ENCODE peak calls at places on chromosomes 11 and 22, in six cellular contexts. A is lung, M is tibial artery, H is HFF-Myc, I is colonic mucosa, P is heart right ventricle. E is an unnamed sample.

GRCh38 chr11:22163394-22163797 is 29.5 kb upstream of the ANO5 start:
- DNase-seq in A (peak; percentile 30), M (no peak), H (no peak), I (no peak), P (no peak), E (no peak)

GRCh38 chr22:18056161-18056666 is 21.6 kb upstream of the PEX26 start:
- DNase-seq in A (no peak), M (no peak), H (peak; percentile 52), I (no peak), P (no peak), E (peak; percentile 76)

GRCh38 chr11:96112192-96113099 is 188.5 kb upstream of the MTMR2 start:
- DNase-seq in A (no peak), M (no peak), H (no peak), I (no peak), P (no peak), E (peak; percentile 60)

GRCh38 chr11:118953265-118953664 is 2.8 kb upstream of the UPK2 start:
- DNase-seq in A (no peak), M (no peak), H (no peak), I (no peak), P (no peak), E (no peak)

GRCh38 chr22:22348127-22348814 is 103.7 kb downstream of the VPREB1 start:
- DNase-seq in A (no peak), M (no peak), H (no peak), I (no peak), P (no peak), E (no peak)

GRCh38 chr11:1749787-1750351 is 526 bp downstream of the IFITM10 start:
- DNase-seq in A (no peak), M (peak; percentile 63), H (no peak), I (no peak), P (no peak), E (peak; percentile 85)

GRCh38 chr11:27039873-27040272 is 742 bp upstream of the BBOX1 start:
- DNase-seq in A (no peak), M (no peak), H (no peak), I (no peak), P (no peak), E (no peak)

GRCh38 chr11:65594991-65595920 is at the start of gene KCNK7:
- DNase-seq in A (no peak), M (no peak), H (no peak), I (no peak), P (no peak), E (no peak)

GRCh38 chr22:40249286-40249685 is 71.6 kb downstream of the TNRC6B start:
- DNase-seq in A (no peak), M (no peak), H (no peak), I (no peak), P (no peak), E (no peak)

GRCh38 chr22:47442821-47443220 is 680.4 kb downstream of the TBC1D22A start:
- DNase-seq in A (no peak), M (no peak), H (no peak), I (peak; percentile 3), P (no peak), E (no peak)
- TF ChIP-seq CTCF in A (no peak), M (no peak), H (no peak), I (no peak), P (no peak), E (no peak)

GRCh38 chr11:64239662-64240466 is 1.0 kb upstream of the FKBP2 start:
- DNase-seq in A (no peak), M (no peak), H (no peak), I (no peak), P (no peak), E (no peak)
- H3K4me3 ChIP-seq in A (no peak overlapping the region), M (peak overlapping the region; percentile 62), H (peak overlapping the region; percentile 80), I (peak overlapping the region; percentile 95), P (peak overlapping the region; percentile 48), E (peak overlapping the region; percentile 71)

GRCh38 chr11:107859459-107860239 is 1.1 kb upstream of the SLC35F2 start:
- DNase-seq in A (no peak), M (peak; percentile 28), H (no peak), I (peak; percentile 76), P (peak; percentile 43), E (peak; percentile 24)

GRCh38 chr11:107857550-107858216 is 904 bp downstream of the SLC35F2 start:
- DNase-seq in A (no peak), M (no peak), H (no peak), I (peak; percentile 53), P (no peak), E (peak; percentile 21)

GRCh38 chr11:107856981-107857517 is 1.5 kb downstream of the SLC35F2 start:
- DNase-seq in A (no peak), M (peak; percentile 24), H (no peak), I (peak; percentile 74), P (no peak), E (no peak)

GRCh38 chr11:107856180-107856980 is 2.2 kb downstream of the SLC35F2 start:
- DNase-seq in A (no peak), M (no peak), H (no peak), I (peak; percentile 29), P (no peak), E (no peak)

DNA sequence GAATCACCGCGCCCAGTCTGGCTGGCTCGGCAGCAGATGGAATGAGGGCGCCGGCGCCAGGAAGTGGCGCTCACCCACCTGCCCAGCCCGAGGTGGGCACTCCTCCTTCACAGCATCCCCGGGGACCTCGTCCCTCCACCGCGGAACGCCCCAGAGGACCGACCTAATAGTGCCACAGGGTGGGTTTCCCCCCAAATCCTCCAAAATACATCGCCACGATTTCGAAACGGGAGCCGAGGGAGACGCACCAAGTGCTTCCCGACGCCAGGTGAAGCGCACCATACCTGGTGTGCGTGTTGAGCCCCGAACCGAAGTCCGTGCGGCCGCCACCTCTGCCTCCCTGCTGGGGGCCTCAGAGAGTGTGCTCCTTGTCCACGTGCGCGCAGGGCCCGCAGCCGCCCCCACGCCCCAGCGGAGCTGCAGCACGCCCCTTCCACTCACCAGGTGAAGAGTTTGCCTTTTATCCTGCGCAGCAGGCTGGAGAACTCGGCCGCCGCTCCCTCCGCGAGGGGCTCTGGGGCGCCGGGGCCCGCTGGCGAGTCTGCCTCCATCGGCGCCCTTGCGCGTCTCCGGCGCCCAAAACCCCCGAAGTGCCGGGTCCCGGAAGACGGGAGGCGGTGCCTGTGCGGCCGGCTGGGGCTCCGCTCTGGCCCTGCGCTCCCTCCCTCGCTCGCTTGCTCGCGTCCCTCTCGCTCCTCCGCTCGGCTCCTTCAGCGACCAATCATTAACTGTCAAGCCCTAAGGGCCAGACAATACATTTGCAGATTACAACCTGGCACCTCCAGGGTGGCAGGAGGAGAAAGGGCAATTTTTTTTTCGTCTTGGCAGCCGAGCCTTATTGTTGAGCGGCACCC is at the start of gene SLC35F2:
- DNase-seq in A (peak; percentile 66), M (peak; percentile 44), H (no peak), I (peak; percentile 84), P (peak; percentile 60), E (peak; percentile 31)
- TF ChIP-seq CTCF in A (no peak), M (no peak), H (no peak), I (no peak), P (no peak), E (no peak)

DNA sequence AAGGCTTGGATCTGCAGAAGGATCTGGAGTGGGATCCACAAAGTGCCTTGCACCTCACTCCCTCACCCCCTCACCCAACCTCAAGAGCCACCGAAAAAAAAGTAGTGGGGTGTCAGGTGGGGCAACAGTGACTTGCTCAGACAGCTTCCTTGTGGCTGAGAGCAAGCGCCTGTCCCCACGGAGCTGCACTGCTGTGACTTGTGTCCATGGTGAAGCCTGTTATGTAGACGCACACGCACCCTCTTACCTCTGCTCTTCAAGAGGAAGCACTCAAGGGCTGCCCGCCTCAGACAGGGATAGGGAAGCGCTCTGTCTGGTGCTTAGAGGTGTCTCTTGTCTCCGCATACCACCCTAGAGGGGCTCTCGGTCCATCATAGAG is 1.2 kb downstream of the DRD2 start:
- DNase-seq in A (no peak), M (no peak), H (no peak), I (no peak), P (no peak), E (peak; percentile 1)
- H3K4me3 ChIP-seq in A (no peak overlapping the region), M (no peak overlapping the region), H (no peak overlapping the region), I (no peak overlapping the region), P (no peak overlapping the region), E (no peak overlapping the region)

GRCh38 chr22:35761037-35761436 is 43.4 kb downstream of the APOL5 start:
- DNase-seq in A (no peak), M (no peak), H (no peak), I (no peak), P (no peak), E (peak; percentile 35)
- TF ChIP-seq CTCF in A (no peak), M (no peak), H (peak; percentile 24), I (no peak), P (peak; percentile 22), E (peak; percentile 25)

DNA sequence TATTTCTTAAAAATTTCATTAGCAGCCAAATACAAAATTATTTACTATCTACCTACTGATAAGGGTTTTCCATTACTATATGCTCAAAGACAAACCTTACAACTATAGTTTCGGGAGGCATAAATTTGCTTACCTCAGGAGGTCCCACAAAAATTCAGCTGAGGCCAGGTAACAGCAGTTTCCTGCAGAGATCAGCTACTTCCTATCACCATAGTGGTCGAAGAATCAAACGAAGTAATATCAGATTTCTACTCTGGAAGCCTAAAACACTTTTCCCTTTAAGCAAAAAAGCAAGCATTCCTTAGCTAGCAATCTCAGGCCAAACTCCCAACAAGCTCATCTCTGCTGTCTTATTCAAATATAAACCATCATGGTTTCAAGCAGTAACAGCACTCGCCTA is 3.1 kb downstream of the NAP1L4 start:
- DNase-seq in A (no peak), M (no peak), H (no peak), I (no peak), P (no peak), E (no peak)
- H3K4me3 ChIP-seq in A (no peak overlapping the region), M (no peak overlapping the region), H (peak overlapping the region; percentile 90), I (peak overlapping the region; percentile 8), P (no peak overlapping the region), E (peak overlapping the region; percentile 92)

E was measured in fibroblast of the aortic adventitia.